ENCODE peak calls at places on chromosomes 1 and 21, in eight cellular contexts. L is SK-N-SH, F is keratinocyte, M is IMR-90, X is NT2/D1, Q is colonic mucosa, P is endodermal cell, A is fibroblast of lung. S is an unnamed sample.

GRCh38 chr1:62358974-62359373 is 39.7 kb upstream of the KANK4 start:
- DNase-seq in P (no peak), F (no peak), L (no peak), Q (no peak), X (no peak), A (no peak), M (no peak), S (no peak)

GRCh38 chr1:1178794-1179331 is 5.2 kb downstream of the TTLL10 start:
- DNase-seq in X (no peak), L (peak), P (peak), M (no peak), Q (no peak), A (no peak), F (no peak), S (no peak)

GRCh38 chr21:46052703-46053651 is 44.9 kb upstream of the COL6A2 start:
- DNase-seq in F (no peak), Q (no peak), X (no peak), A (peak), L (no peak), P (no peak), M (peak), S (peak)

GRCh38 chr1:185017338-185017737 is 28.0 kb upstream of the RNF2 start:
- DNase-seq in Q (no peak), F (no peak), X (no peak), A (peak), M (peak), P (no peak), L (no peak), S (peak)

GRCh38 chr1:28417441-28418277 is 48.1 kb downstream of the PHACTR4 start:
- DNase-seq in M (peak), L (peak), Q (no peak), X (no peak), P (no peak), A (peak), F (no peak), S (peak)

GRCh38 chr1:230382060-230382491 is 44.1 kb downstream of the PGBD5 start:
- DNase-seq in F (no peak), Q (no peak), A (no peak), P (peak), L (no peak), M (no peak), X (peak), S (no peak)

GRCh38 chr1:119321661-119322419 is 46.7 kb upstream of the HAO2 start:
- DNase-seq in L (no peak), F (no peak), A (no peak), P (no peak), X (no peak), Q (no peak), M (no peak), S (no peak)

GRCh38 chr1:12778061-12778460 is 4.5 kb downstream of the PRAMEF12 start:
- DNase-seq in X (no peak), A (no peak), L (no peak), F (no peak), M (no peak), P (no peak), Q (no peak), S (no peak)

GRCh38 chr1:43688594-43689000 is 18.7 kb upstream of the ST3GAL3 start:
- DNase-seq in X (no peak), A (peak), M (peak), L (no peak), P (no peak), F (no peak), Q (no peak), S (no peak)
- H3K9ac ChIP-seq in X (no peak), A (no peak), M (no peak), L (no peak), P (no peak), F (no peak), Q (no peak), S (no peak)

DNA sequence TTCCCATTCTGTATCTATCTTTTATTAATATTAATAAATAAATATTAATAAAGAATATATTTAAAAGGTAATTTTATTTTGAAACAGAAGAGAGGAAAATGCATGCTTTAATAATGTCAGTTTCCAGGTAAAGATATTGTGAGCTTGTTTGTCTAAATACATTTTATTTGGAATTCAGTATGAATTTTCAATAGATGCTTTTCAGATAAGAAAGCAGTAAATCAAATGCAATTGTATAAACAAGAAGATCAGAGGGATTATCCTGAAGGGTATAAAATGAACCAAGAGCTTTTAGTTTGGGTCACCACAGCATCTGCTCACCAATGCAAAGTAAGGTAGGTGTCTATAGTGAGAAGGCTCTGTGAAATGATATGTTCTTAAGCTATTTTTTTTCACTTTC is at the start of gene TSHB:
- DNase-seq in Q (no peak), X (no peak), L (no peak), M (no peak), F (no peak), A (no peak), P (no peak), S (no peak)
- H3K9ac ChIP-seq in Q (no peak), X (no peak), L (no peak), M (no peak), F (no peak), A (no peak), P (no peak), S (no peak)

GRCh38 chr1:156525856-156526479 is 25.4 kb upstream of the MEF2D start:
- DNase-seq in P (peak), X (no peak), Q (no peak), A (no peak), F (no peak), L (no peak), M (no peak), S (no peak)
- H3K9ac ChIP-seq in P (no peak), X (peak), Q (no peak), A (no peak), F (no peak), L (no peak), M (no peak), S (no peak)

GRCh38 chr1:71792264-71792663 is 490.1 kb downstream of the NEGR1 start:
- DNase-seq in A (no peak), M (no peak), X (no peak), L (no peak), P (no peak), F (no peak), Q (no peak), S (no peak)
- H3K9ac ChIP-seq in A (no peak), M (no peak), X (no peak), L (no peak), P (no peak), F (no peak), Q (no peak), S (no peak)

DNA sequence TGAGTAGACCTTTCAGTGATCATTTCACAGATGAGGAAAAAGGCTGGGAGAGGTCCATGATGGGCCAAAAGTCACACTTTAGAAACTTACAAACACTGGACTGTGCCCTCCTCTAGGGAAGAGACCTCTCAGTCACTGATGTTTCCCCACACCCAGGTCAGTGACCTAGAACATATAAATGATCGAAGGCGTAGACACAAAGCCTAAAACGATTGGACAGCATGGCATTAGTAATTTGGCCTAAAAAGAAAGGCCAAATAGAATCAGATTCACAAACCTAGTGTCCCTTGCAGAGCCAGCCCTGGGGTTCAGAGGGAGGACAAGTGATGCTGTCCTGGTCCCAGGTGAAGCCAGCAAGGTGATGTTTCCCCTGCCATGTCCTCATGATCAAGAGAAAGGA is 27.7 kb downstream of the TRABD2B start:
- DNase-seq in M (no peak), F (no peak), Q (no peak), L (no peak), A (no peak), P (peak), X (no peak), S (no peak)
- H3K9ac ChIP-seq in M (no peak), F (no peak), Q (no peak), L (no peak), A (no peak), P (no peak), X (no peak), S (no peak)

DNA sequence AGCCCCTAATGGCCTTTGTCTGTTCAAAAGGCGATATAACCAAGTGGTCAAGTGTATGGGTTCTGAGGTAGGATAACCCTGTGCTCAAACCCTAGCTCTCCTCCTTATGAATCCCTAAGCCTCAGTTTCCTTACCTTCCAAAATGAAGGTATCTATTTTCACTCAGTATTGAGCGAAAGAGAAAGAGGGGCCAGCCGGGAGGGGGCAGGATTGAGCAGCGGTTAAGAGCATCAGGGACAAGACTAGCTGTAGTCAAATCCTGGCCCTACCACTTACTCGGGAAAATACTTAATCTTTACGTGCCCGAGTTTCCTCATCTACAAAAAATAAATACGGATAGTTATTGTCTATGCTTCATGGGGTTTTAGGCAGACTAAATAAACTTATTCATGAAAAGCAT is 25.7 kb downstream of the LY9 start:
- DNase-seq in L (no peak), M (no peak), F (no peak), P (no peak), X (no peak), Q (no peak), A (no peak), S (no peak)
- H3K9ac ChIP-seq in L (no peak), M (no peak), F (no peak), P (no peak), X (no peak), Q (no peak), A (no peak), S (no peak)

GRCh38 chr1:31652891-31653489 is 8.3 kb upstream of the PEF1 start:
- DNase-seq in L (no peak), F (no peak), Q (no peak), M (no peak), A (no peak), P (no peak), X (no peak), S (no peak)
- H3K9ac ChIP-seq in L (no peak), F (no peak), Q (no peak), M (no peak), A (no peak), P (no peak), X (no peak), S (no peak)

GRCh38 chr1:78607944-78608343 is 12.3 kb upstream of the IFI44L start:
- DNase-seq in M (no peak), X (no peak), L (no peak), F (no peak), A (no peak), Q (peak), P (peak), S (no peak)

GRCh38 chr1:78603206-78603605 is 17.0 kb upstream of the IFI44L start:
- DNase-seq in X (no peak), Q (no peak), F (no peak), M (peak), A (no peak), P (no peak), L (no peak), S (no peak)

GRCh38 chr1:78604643-78605042 is 15.6 kb upstream of the IFI44L start:
- DNase-seq in A (no peak), M (no peak), Q (no peak), F (no peak), P (no peak), X (no peak), L (no peak), S (no peak)

GRCh38 chr1:78607334-78607927 is 12.8 kb upstream of the IFI44L start:
- DNase-seq in M (peak), F (no peak), X (no peak), P (no peak), Q (no peak), A (peak), L (peak), S (peak)

GRCh38 chr1:78606274-78606673 is 14.0 kb upstream of the IFI44L start:
- DNase-seq in F (no peak), Q (no peak), X (no peak), A (no peak), L (no peak), M (no peak), P (no peak), S (no peak)
- H3K9ac ChIP-seq in F (no peak), Q (no peak), X (no peak), A (no peak), L (no peak), M (no peak), P (no peak), S (no peak)

GRCh38 chr1:222617367-222617951 is 438 bp upstream of the MIA3 start:
- DNase-seq in X (peak), L (no peak), M (peak), Q (peak), F (peak), P (peak), A (peak), S (peak)
- H3K9ac ChIP-seq in X (peak), L (peak), M (peak), Q (peak), F (peak), P (peak), A (peak), S (no peak)

S was measured in HCT116.